ENCODE peak calls at places on chromosomes 4 and X, in seven cellular contexts. One of them, this sample, is unnamed.

GRCh38 chrX:131572372-131573014 is 28.6 kb downstream of the OR13H1 start:
- DNase-seq in IMR-90: no peak
- DNase-seq in lower leg skin: no peak
- DNase-seq in neural progenitor cell: no peak
- DNase-seq in fibroblast of mammary gland: no peak
- DNase-seq in CD8-positive, alpha-beta memory T cell: no peak
- DNase-seq in ascending aorta: no peak
- DNase-seq in this sample: peak

GRCh38 chrX:41759817-41760216 is 35.8 kb downstream of the GPR82 start:
- DNase-seq in IMR-90: peak
- DNase-seq in lower leg skin: no peak
- DNase-seq in neural progenitor cell: peak
- DNase-seq in fibroblast of mammary gland: peak
- DNase-seq in CD8-positive, alpha-beta memory T cell: peak
- DNase-seq in ascending aorta: no peak
- DNase-seq in this sample: peak

GRCh38 chrX:77061533-77061932 is 385.7 kb upstream of the FGF16 start:
- DNase-seq in IMR-90: no peak
- DNase-seq in lower leg skin: no peak
- DNase-seq in neural progenitor cell: no peak
- DNase-seq in fibroblast of mammary gland: no peak
- DNase-seq in CD8-positive, alpha-beta memory T cell: no peak
- DNase-seq in ascending aorta: no peak
- DNase-seq in this sample: no peak

GRCh38 chr4:56757821-56758400 is 63.6 kb downstream of the SPINK2 start:
- DNase-seq in IMR-90: peak
- DNase-seq in lower leg skin: no peak
- DNase-seq in neural progenitor cell: peak
- DNase-seq in fibroblast of mammary gland: peak
- DNase-seq in CD8-positive, alpha-beta memory T cell: peak
- DNase-seq in ascending aorta: peak
- DNase-seq in this sample: peak

GRCh38 chr4:114040319-114041116 is 61.1 kb upstream of the ARSJ start:
- DNase-seq in IMR-90: peak
- DNase-seq in lower leg skin: no peak
- DNase-seq in neural progenitor cell: no peak
- DNase-seq in fibroblast of mammary gland: no peak
- DNase-seq in CD8-positive, alpha-beta memory T cell: no peak
- DNase-seq in ascending aorta: no peak
- DNase-seq in this sample: peak

GRCh38 chrX:50762578-50762977 is 51.4 kb downstream of the SHROOM4 start:
- DNase-seq in IMR-90: no peak
- DNase-seq in lower leg skin: no peak
- DNase-seq in neural progenitor cell: no peak
- DNase-seq in fibroblast of mammary gland: peak
- DNase-seq in CD8-positive, alpha-beta memory T cell: no peak
- DNase-seq in ascending aorta: no peak
- DNase-seq in this sample: no peak

GRCh38 chr4:138666366-138666765 is 349.2 kb upstream of the NOCT start:
- DNase-seq in IMR-90: no peak
- DNase-seq in lower leg skin: no peak
- DNase-seq in neural progenitor cell: no peak
- DNase-seq in fibroblast of mammary gland: no peak
- DNase-seq in CD8-positive, alpha-beta memory T cell: no peak
- DNase-seq in ascending aorta: no peak
- DNase-seq in this sample: no peak

GRCh38 chrX:154732421-154733071 is 18.3 kb downstream of the GAB3 start:
- DNase-seq in IMR-90: peak
- DNase-seq in lower leg skin: no peak
- DNase-seq in neural progenitor cell: no peak
- DNase-seq in fibroblast of mammary gland: peak
- DNase-seq in CD8-positive, alpha-beta memory T cell: no peak
- DNase-seq in ascending aorta: no peak
- DNase-seq in this sample: peak

GRCh38 chr4:159540038-159540437 is 437.2 kb downstream of the RAPGEF2 start:
- DNase-seq in IMR-90: no peak
- DNase-seq in lower leg skin: no peak
- DNase-seq in neural progenitor cell: no peak
- DNase-seq in fibroblast of mammary gland: no peak
- DNase-seq in CD8-positive, alpha-beta memory T cell: no peak
- DNase-seq in ascending aorta: no peak
- DNase-seq in this sample: no peak

GRCh38 chr4:110085131-110085530 is 113.3 kb downstream of the ELOVL6 start:
- DNase-seq in IMR-90: peak
- DNase-seq in lower leg skin: no peak
- DNase-seq in neural progenitor cell: no peak
- DNase-seq in fibroblast of mammary gland: no peak
- DNase-seq in CD8-positive, alpha-beta memory T cell: peak
- DNase-seq in ascending aorta: no peak
- DNase-seq in this sample: peak
- H3K4me3 ChIP-seq in IMR-90: no peak
- H3K4me3 ChIP-seq in lower leg skin: no peak
- H3K4me3 ChIP-seq in neural progenitor cell: no peak
- H3K4me3 ChIP-seq in fibroblast of mammary gland: no peak
- H3K4me3 ChIP-seq in CD8-positive, alpha-beta memory T cell: no peak
- H3K4me3 ChIP-seq in ascending aorta: no peak
- H3K4me3 ChIP-seq in this sample: no peak

GRCh38 chr4:82801910-82802521 is 3.4 kb upstream of the SCD5 start:
- DNase-seq in IMR-90: peak
- DNase-seq in lower leg skin: no peak
- DNase-seq in neural progenitor cell: no peak
- DNase-seq in fibroblast of mammary gland: peak
- DNase-seq in CD8-positive, alpha-beta memory T cell: no peak
- DNase-seq in ascending aorta: no peak
- DNase-seq in this sample: peak

GRCh38 chr4:82798168-82799005 is at the start of gene SCD5:
- DNase-seq in IMR-90: peak
- DNase-seq in lower leg skin: peak
- DNase-seq in neural progenitor cell: peak
- DNase-seq in fibroblast of mammary gland: peak
- DNase-seq in CD8-positive, alpha-beta memory T cell: peak
- DNase-seq in ascending aorta: peak
- DNase-seq in this sample: peak

GRCh38 chr4:82799006-82799881 is 648 bp upstream of the SCD5 start:
- DNase-seq in IMR-90: no peak
- DNase-seq in lower leg skin: no peak
- DNase-seq in neural progenitor cell: peak
- DNase-seq in fibroblast of mammary gland: no peak
- DNase-seq in CD8-positive, alpha-beta memory T cell: peak
- DNase-seq in ascending aorta: no peak
- DNase-seq in this sample: peak

GRCh38 chr4:82797048-82797590 is 1.5 kb downstream of the SCD5 start:
- DNase-seq in IMR-90: no peak
- DNase-seq in lower leg skin: no peak
- DNase-seq in neural progenitor cell: peak
- DNase-seq in fibroblast of mammary gland: no peak
- DNase-seq in CD8-positive, alpha-beta memory T cell: no peak
- DNase-seq in ascending aorta: no peak
- DNase-seq in this sample: no peak

DNA sequence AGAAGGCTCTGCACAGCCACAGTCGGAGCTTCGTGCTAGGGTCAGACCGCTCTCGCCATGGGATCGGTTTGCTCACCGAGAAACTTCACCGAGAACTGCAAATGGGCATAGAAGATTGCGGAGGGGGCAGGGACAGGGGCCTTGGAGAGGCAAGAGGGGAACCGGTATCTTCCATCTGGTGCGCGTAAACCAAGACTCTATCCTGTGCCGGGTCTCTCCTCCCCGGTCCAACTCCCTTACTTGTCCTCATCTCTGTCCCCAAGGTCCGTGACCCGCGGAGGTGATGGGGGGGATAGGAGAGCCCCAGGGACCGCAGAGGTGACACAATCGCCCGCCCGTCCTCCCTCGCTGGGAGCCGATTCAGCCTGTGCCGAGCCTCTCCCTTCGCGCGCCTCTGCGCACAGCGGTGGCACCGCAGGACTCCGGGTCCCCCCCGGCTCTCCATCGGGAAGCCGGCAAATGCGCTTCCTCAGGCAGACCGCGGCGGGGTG is 960 bp downstream of the SCD5 start:
- DNase-seq in IMR-90: peak
- DNase-seq in lower leg skin: no peak
- DNase-seq in neural progenitor cell: peak
- DNase-seq in fibroblast of mammary gland: no peak
- DNase-seq in CD8-positive, alpha-beta memory T cell: peak
- DNase-seq in ascending aorta: no peak
- DNase-seq in this sample: peak
- H3K4me3 ChIP-seq in IMR-90: peak
- H3K4me3 ChIP-seq in lower leg skin: peak
- H3K4me3 ChIP-seq in neural progenitor cell: peak
- H3K4me3 ChIP-seq in fibroblast of mammary gland: peak
- H3K4me3 ChIP-seq in CD8-positive, alpha-beta memory T cell: no peak
- H3K4me3 ChIP-seq in ascending aorta: peak
- H3K4me3 ChIP-seq in this sample: peak

GRCh38 chr4:20037745-20038144 is 214.0 kb upstream of the SLIT2 start:
- DNase-seq in IMR-90: no peak
- DNase-seq in lower leg skin: no peak
- DNase-seq in neural progenitor cell: no peak
- DNase-seq in fibroblast of mammary gland: no peak
- DNase-seq in CD8-positive, alpha-beta memory T cell: no peak
- DNase-seq in ascending aorta: no peak
- DNase-seq in this sample: no peak
- H3K4me3 ChIP-seq in IMR-90: no peak
- H3K4me3 ChIP-seq in lower leg skin: no peak
- H3K4me3 ChIP-seq in neural progenitor cell: no peak
- H3K4me3 ChIP-seq in fibroblast of mammary gland: no peak
- H3K4me3 ChIP-seq in CD8-positive, alpha-beta memory T cell: no peak
- H3K4me3 ChIP-seq in ascending aorta: no peak
- H3K4me3 ChIP-seq in this sample: no peak

DNA sequence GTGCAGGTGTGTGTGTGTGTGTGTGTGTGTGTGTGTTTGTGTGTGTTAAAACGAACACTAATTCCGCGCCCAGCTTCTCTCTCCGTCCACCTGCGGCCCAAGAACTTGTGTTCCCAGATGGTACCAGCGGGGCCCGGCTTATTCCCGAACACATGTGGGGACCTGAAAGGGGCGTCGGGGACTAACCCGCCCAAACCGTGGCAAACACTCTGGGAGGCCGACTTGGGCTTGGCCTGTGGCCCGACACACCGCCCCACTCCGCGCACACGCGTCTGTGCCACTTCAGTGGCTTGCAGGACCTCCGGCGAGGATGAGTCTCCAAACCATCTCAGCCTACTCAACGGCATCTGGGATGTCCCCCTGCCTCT is 870 bp upstream of the HHIP start:
- DNase-seq in IMR-90: no peak
- DNase-seq in lower leg skin: no peak
- DNase-seq in neural progenitor cell: peak
- DNase-seq in fibroblast of mammary gland: no peak
- DNase-seq in CD8-positive, alpha-beta memory T cell: no peak
- DNase-seq in ascending aorta: no peak
- DNase-seq in this sample: no peak
- H3K4me3 ChIP-seq in IMR-90: peak
- H3K4me3 ChIP-seq in lower leg skin: no peak
- H3K4me3 ChIP-seq in neural progenitor cell: peak
- H3K4me3 ChIP-seq in fibroblast of mammary gland: peak
- H3K4me3 ChIP-seq in CD8-positive, alpha-beta memory T cell: no peak
- H3K4me3 ChIP-seq in ascending aorta: peak
- H3K4me3 ChIP-seq in this sample: peak